ENCODE peak calls at places on chromosomes 5 and 9, in seven cellular contexts. A is coronary artery; U is sciatic nerve; M is globus pallidus; J is PC-9; Q is stimulated activated CD4-positive, alpha-beta T cell treated with anti-CD3 and anti-CD28 coated beads, Interleukin-4, amount 100 ng/mL, for 4 hours; F is suprapubic skin. G is an unnamed sample.

GRCh38 chr9:78298046-78298511 is 1.2 kb downstream of the PSAT1 start:
- DNase-seq in Q (peak; percentile 20), A (no peak), U (no peak), M (peak; percentile 90), F (no peak), J (no peak), G (no peak)

GRCh38 chr9:115849679-115850412 is 303.7 kb upstream of the PAPPA start:
- DNase-seq in F (no peak), U (no peak), M (no peak), Q (no peak), J (no peak), A (no peak), G (no peak)

GRCh38 chr9:99478469-99479027 is 256.5 kb downstream of the SEC61B start:
- DNase-seq in U (no peak), A (no peak), M (no peak), F (no peak), J (no peak), Q (no peak), G (no peak)

GRCh38 chr9:76246680-76247079 is 147.5 kb downstream of the RFK start:
- DNase-seq in U (no peak), M (no peak), F (no peak), A (no peak), Q (no peak), J (no peak), G (no peak)

GRCh38 chr5:172010278-172010677 is 3.8 kb upstream of the FBXW11 start:
- DNase-seq in F (no peak), U (no peak), Q (no peak), M (no peak), A (no peak), J (no peak), G (no peak)

GRCh38 chr9:127032256-127032655 is 90.2 kb downstream of the ANGPTL2 start:
- DNase-seq in Q (no peak), M (no peak), A (no peak), J (no peak), U (no peak), F (no peak), G (no peak)

GRCh38 chr5:2857837-2858236 is 106.4 kb upstream of the IRX2 start:
- DNase-seq in U (no peak), A (no peak), M (no peak), F (no peak), Q (no peak), J (no peak), G (no peak)

GRCh38 chr5:56908942-56909293 is 478 bp upstream of the SETD9 start:
- DNase-seq in A (no peak), M (no peak), J (no peak), U (no peak), F (no peak), Q (no peak), G (no peak)

GRCh38 chr5:37638897-37639296 is 200.9 kb downstream of the GDNF start:
- DNase-seq in A (no peak), M (no peak), U (no peak), Q (no peak), F (no peak), J (no peak), G (no peak)

GRCh38 chr9:125902224-125902623 is 155.1 kb downstream of the PBX3 start:
- DNase-seq in U (no peak), Q (no peak), F (no peak), J (no peak), M (no peak), A (no peak), G (no peak)

GRCh38 chr9:93451762-93452709 is 551 bp downstream of the FAM120A start:
- DNase-seq in Q (peak; percentile 47), U (peak; percentile 75), J (peak; percentile 38), A (peak; percentile 76), M (peak; percentile 38), F (no peak), G (peak; percentile 46)

GRCh38 chr5:179373101-179373934 is 28.1 kb upstream of the ADAMTS2 start:
- DNase-seq in F (peak; percentile 68), J (no peak), Q (no peak), M (no peak), A (peak; percentile 46), U (peak; percentile 36), G (no peak)

GRCh38 chr9:111959960-111960359 is 63.3 kb downstream of the UGCG start:
- DNase-seq in J (no peak), Q (no peak), U (peak; percentile 2), A (no peak), M (no peak), F (no peak), G (no peak)

GRCh38 chr5:68176253-68176652 is 39.3 kb upstream of the PIK3R1 start:
- DNase-seq in Q (no peak), M (no peak), A (no peak), F (no peak), U (no peak), J (no peak), G (no peak)

GRCh38 chr5:168471785-168472184 is 14.5 kb upstream of the RARS1 start:
- DNase-seq in A (no peak), J (no peak), Q (no peak), F (no peak), M (no peak), U (no peak), G (no peak)

GRCh38 chr9:101737705-101738565 is 512 bp downstream of the GRIN3A start:
- DNase-seq in F (no peak), A (no peak), J (no peak), M (no peak), U (no peak), Q (no peak), G (no peak)

GRCh38 chr5:118692811-118693342 is 295.5 kb downstream of the DTWD2 start:
- DNase-seq in J (no peak), A (no peak), F (no peak), U (no peak), Q (no peak), M (no peak), G (no peak)

GRCh38 chr9:85969727-85970126 is 28.8 kb downstream of the NAA35 start:
- DNase-seq in A (no peak), J (no peak), M (no peak), Q (no peak), F (no peak), U (no peak), G (peak; percentile 2)

GRCh38 chr5:77828445-77828844 is 52.3 kb upstream of the TBCA start:
- DNase-seq in A (no peak), Q (no peak), M (no peak), J (no peak), F (no peak), U (no peak), G (no peak)

GRCh38 chr9:98311541-98311940 is 56.1 kb upstream of the TBC1D2 start:
- DNase-seq in F (no peak), Q (no peak), U (no peak), A (no peak), M (no peak), J (no peak), G (no peak)

GRCh38 chr5:177545487-177546261 is 8.7 kb downstream of the FAM193B start:
- DNase-seq in F (no peak), M (no peak), J (no peak), Q (no peak), U (no peak), A (peak; percentile 84), G (no peak)

GRCh38 chr5:61575103-61575502 is 243.0 kb downstream of the ZSWIM6 start:
- DNase-seq in F (no peak), J (no peak), U (no peak), M (no peak), Q (no peak), A (no peak), G (no peak)